ENCODE peak calls at places on chromosomes 1 and 21, in four cellular contexts. X is astrocyte, D is nephron progenitor cell, O is dermis blood vessel endothelial cell. Q is an unnamed sample.

GRCh38 chr1:154213274-154213673 is 7.1 kb upstream of the CFAP141 start:
- DNase-seq in X (peak), D (no peak), O (no peak), Q (peak)

GRCh38 chr1:162631546-162632233 is 574 bp upstream of the DDR2 start:
- DNase-seq in X (no peak), D (peak), O (peak), Q (peak)

GRCh38 chr21:16588433-16588860 is 858.7 kb downstream of the USP25 start:
- DNase-seq in X (peak), D (peak), O (peak), Q (peak)

GRCh38 chr1:172322219-172323061 is 98.0 kb upstream of the C1orf105 start:
- DNase-seq in X (peak), D (peak), O (peak), Q (peak)

GRCh38 chr21:34965200-34966174 is 83.6 kb downstream of the RUNX1 start:
- DNase-seq in X (peak), D (no peak), O (no peak), Q (peak)

GRCh38 chr21:45973475-45974072 is 8.0 kb upstream of the COL6A1 start:
- DNase-seq in X (peak), D (peak), O (peak), Q (peak)

GRCh38 chr1:181139631-181140051 is 51.1 kb downstream of the IER5 start:
- DNase-seq in X (no peak), D (no peak), O (no peak), Q (peak)

GRCh38 chr1:34631126-34631525 is 123.7 kb upstream of the GJB5 start:
- DNase-seq in X (no peak), D (no peak), O (no peak), Q (no peak)

Q was measured in iris pigment epithelial cell.